ENCODE peak calls at places on chromosomes 7 and 10, in nine cellular contexts. E, C, A, H, W, D, I, U and V are unnamed samples.

GRCh38 chr10:34780818-34781380 is 34.2 kb downstream of the PARD3 start:
- DNase-seq in D (no peak), I (peak), C (peak), H (no peak), W (no peak), U (no peak), A (peak), E (peak), V (peak)

GRCh38 chr10:96505150-96506136 is 8.3 kb downstream of the TLL2 start:
- DNase-seq in W (no peak), H (no peak), U (no peak), I (no peak), D (no peak), E (no peak), A (no peak), C (no peak), V (no peak)

GRCh38 chr10:132679640-132680039 is 106.3 kb downstream of the NKX6-2 start:
- DNase-seq in E (no peak), C (peak), H (no peak), I (no peak), A (no peak), U (no peak), W (no peak), D (no peak), V (peak)

GRCh38 chr7:35725280-35725680 is 30.3 kb upstream of the HERPUD2 start:
- DNase-seq in C (no peak), W (peak), H (peak), E (no peak), I (no peak), U (no peak), D (no peak), A (peak), V (no peak)

GRCh38 chr7:150361807-150362621 is 6.6 kb upstream of the REPIN1 start:
- DNase-seq in U (no peak), A (no peak), C (no peak), H (no peak), W (no peak), E (no peak), D (no peak), I (no peak), V (no peak)

GRCh38 chr7:30349816-30350215 is 65.4 kb downstream of the ZNRF2 start:
- DNase-seq in I (no peak), U (no peak), E (no peak), D (no peak), H (no peak), C (no peak), W (no peak), A (no peak), V (no peak)

GRCh38 chr7:149474309-149475120 is 13.7 kb upstream of the ZNF777 start:
- DNase-seq in H (no peak), A (no peak), U (no peak), E (no peak), C (no peak), D (no peak), W (no peak), I (no peak), V (no peak)

GRCh38 chr7:38858281-38858884 is 50.6 kb downstream of the VPS41 start:
- DNase-seq in W (no peak), U (no peak), C (no peak), E (no peak), A (no peak), I (no peak), D (peak), H (no peak), V (no peak)

GRCh38 chr7:125670926-125671572 is 741.4 kb upstream of the POT1 start:
- DNase-seq in C (no peak), D (peak), H (no peak), E (no peak), I (no peak), A (no peak), W (no peak), U (no peak), V (no peak)

GRCh38 chr10:107915277-107915634 is 750.8 kb upstream of the SORCS1 start:
- DNase-seq in E (peak), D (peak), W (no peak), I (no peak), H (no peak), U (no peak), A (no peak), C (no peak), V (no peak)

GRCh38 chr10:132551093-132551807 is 13.7 kb downstream of the INPP5A start:
- DNase-seq in E (no peak), D (no peak), C (no peak), H (no peak), A (no peak), I (no peak), W (no peak), U (no peak), V (peak)

GRCh38 chr7:33185786-33186185 is 56.4 kb downstream of the BBS9 start:
- DNase-seq in C (no peak), D (peak), E (no peak), H (no peak), U (no peak), I (no peak), A (no peak), W (no peak), V (no peak)

GRCh38 chr7:26292768-26293560 is 1.3 kb downstream of the SNX10 start:
- DNase-seq in U (no peak), H (peak), W (no peak), A (no peak), I (no peak), E (peak), C (no peak), D (no peak), V (no peak)

GRCh38 chr7:26293569-26294308 is 2.1 kb downstream of the SNX10 start:
- DNase-seq in D (no peak), U (no peak), A (peak), I (no peak), H (no peak), E (no peak), C (no peak), W (no peak), V (no peak)

GRCh38 chr7:26291251-26291650 is 411 bp upstream of the SNX10 start:
- DNase-seq in C (no peak), I (no peak), W (no peak), H (no peak), D (no peak), A (no peak), E (no peak), U (no peak), V (no peak)

GRCh38 chr7:26295015-26295414 is 3.4 kb downstream of the SNX10 start:
- DNase-seq in C (no peak), E (no peak), H (no peak), I (no peak), D (no peak), A (no peak), U (no peak), W (no peak), V (no peak)

GRCh38 chr7:26291699-26292538 is at the start of gene SNX10:
- DNase-seq in D (peak), W (peak), A (peak), I (no peak), E (peak), H (peak), C (peak), U (no peak), V (peak)
- TF ChIP-seq POLR2A in D (peak), W (no peak), A (peak), I (no peak), E (peak), H (no peak), C (no peak), U (no peak), V (no peak)

GRCh38 chr7:46745700-46746090 is 824.6 kb upstream of the IGFBP3 start:
- DNase-seq in W (no peak), D (no peak), I (no peak), A (no peak), H (no peak), E (no peak), C (no peak), U (no peak), V (no peak)
- TF ChIP-seq POLR2A in W (no peak), D (no peak), I (no peak), A (no peak), H (no peak), E (no peak), C (no peak), U (no peak), V (no peak)

GRCh38 chr10:97643586-97643985 is 3.1 kb downstream of the PI4K2A start:
- DNase-seq in C (no peak), A (no peak), D (no peak), E (no peak), H (no peak), U (no peak), W (no peak), I (no peak), V (no peak)

GRCh38 chr10:97644961-97645360 is 4.5 kb downstream of the PI4K2A start:
- DNase-seq in W (no peak), H (no peak), I (no peak), A (no peak), D (no peak), C (no peak), E (no peak), U (no peak), V (no peak)

GRCh38 chr10:97635577-97635976 is 2.3 kb upstream of the MORN4 start:
- DNase-seq in W (no peak), E (no peak), A (no peak), D (no peak), C (no peak), I (no peak), H (no peak), U (no peak), V (no peak)

GRCh38 chr10:97640868-97641811 is 669 bp downstream of the PI4K2A start:
- DNase-seq in W (no peak), I (peak), A (peak), E (peak), H (peak), U (no peak), C (peak), D (no peak), V (peak)

GRCh38 chr10:97640174-97640867 is at the start of gene PI4K2A:
- DNase-seq in D (peak), E (peak), U (peak), A (peak), W (peak), I (peak), C (peak), H (peak), V (peak)
- TF ChIP-seq POLR2A in D (peak), E (peak), U (peak), A (peak), W (no peak), I (peak), C (peak), H (peak), V (peak)

DNA sequence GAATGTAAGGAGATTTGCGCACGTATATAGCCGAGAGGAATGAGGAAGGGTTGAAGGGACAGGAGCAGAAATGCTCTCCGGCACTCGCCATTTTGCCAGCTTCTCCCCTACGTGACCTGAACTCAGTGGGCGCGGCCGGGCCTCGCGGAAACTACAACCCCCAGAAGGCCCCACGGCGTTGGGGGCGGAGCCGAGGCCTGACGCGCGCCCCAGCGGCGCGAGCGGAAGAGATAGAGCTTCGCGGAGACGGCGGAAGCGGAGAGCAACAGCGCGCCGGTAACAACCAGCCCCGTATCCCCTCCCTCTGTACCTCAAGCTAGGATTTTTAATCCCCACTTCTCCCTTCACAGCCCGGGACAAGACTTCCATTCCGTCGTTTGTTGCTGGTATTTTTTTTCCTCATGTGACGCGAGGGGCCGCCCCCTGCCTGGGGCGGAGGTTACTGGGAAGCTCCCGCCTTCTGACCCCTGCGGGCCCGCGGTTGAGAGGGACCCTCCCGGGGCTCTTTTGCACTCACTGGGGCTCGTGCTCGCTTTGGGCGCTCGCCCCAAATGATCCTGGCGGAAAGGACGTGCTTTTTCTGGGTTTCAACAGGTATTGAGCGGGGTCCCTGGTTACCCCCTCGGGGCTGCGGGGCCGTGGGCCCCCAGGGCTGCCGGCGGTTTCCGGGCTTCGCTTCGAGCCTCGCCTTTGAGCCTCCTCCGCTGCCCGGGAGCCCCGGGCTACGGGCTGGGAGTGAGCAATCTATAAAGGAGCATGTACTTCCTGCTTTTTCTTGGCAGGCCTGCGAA is at the start of gene R3HCC1L:
- DNase-seq in A (peak), H (peak), U (peak), C (peak), W (peak), I (peak), E (peak), D (peak), V (peak)
- TF ChIP-seq POLR2A in A (peak), H (peak), U (peak), C (no peak), W (no peak), I (peak), E (peak), D (peak), V (peak)